ENCODE peak calls at places on chromosomes 2 and 18, in eight cellular contexts. C, L, S, E, A, X, F and G are unnamed samples.

GRCh38 chr2:20186078-20186854 is 38.7 kb downstream of the SDC1 start:
- DNase-seq in C (no peak), L (no peak), S (peak), E (peak), A (peak), X (no peak), F (no peak), G (no peak)

GRCh38 chr18:60053747-60054304 is 154.0 kb downstream of the PMAIP1 start:
- DNase-seq in C (peak), L (no peak), S (peak), E (no peak), A (peak), X (peak), F (peak), G (peak)

GRCh38 chr18:75823376-75823950 is 396.0 kb upstream of the SMIM21 start:
- DNase-seq in C (no peak), L (peak), S (no peak), E (no peak), A (no peak), X (no peak), F (no peak), G (no peak)

GRCh38 chr2:26355038-26355995 is 8.7 kb upstream of the ADGRF3 start:
- DNase-seq in C (peak), L (no peak), S (no peak), E (no peak), A (peak), X (no peak), F (no peak), G (peak)

GRCh38 chr2:85802337-85803103 is 48.7 kb downstream of the ATOH8 start:
- DNase-seq in C (no peak), L (no peak), S (no peak), E (no peak), A (no peak), X (no peak), F (no peak), G (no peak)

GRCh38 chr18:6058941-6059340 is 163.6 kb upstream of the TMEM200C start:
- DNase-seq in C (no peak), L (no peak), S (peak), E (no peak), A (no peak), X (no peak), F (no peak), G (peak)

GRCh38 chr2:222884765-222885424 is 24.1 kb downstream of the ACSL3 start:
- DNase-seq in C (no peak), L (no peak), S (no peak), E (no peak), A (no peak), X (no peak), F (no peak), G (no peak)

GRCh38 chr2:219417374-219417773 is 803 bp upstream of the DES start:
- DNase-seq in C (no peak), L (no peak), S (no peak), E (no peak), A (peak), X (no peak), F (no peak), G (no peak)

GRCh38 chr18:3593381-3593903 is 143.5 kb downstream of the TGIF1 start:
- DNase-seq in C (no peak), L (peak), S (no peak), E (no peak), A (peak), X (no peak), F (no peak), G (peak)

GRCh38 chr2:127324635-127325034 is 30.7 kb upstream of the ERCC3 start:
- DNase-seq in C (no peak), L (peak), S (peak), E (no peak), A (peak), X (peak), F (no peak), G (peak)

GRCh38 chr18:37612941-37613340 is 47.3 kb upstream of the CELF4 start:
- DNase-seq in C (no peak), L (no peak), S (no peak), E (no peak), A (no peak), X (no peak), F (no peak), G (no peak)

GRCh38 chr2:121584741-121585140 is 54.1 kb downstream of the RNU4ATAC start:
- DNase-seq in C (no peak), L (no peak), S (no peak), E (no peak), A (no peak), X (no peak), F (no peak), G (no peak)

GRCh38 chr2:217756375-217757107 is 246.3 kb downstream of the TNS1 start:
- DNase-seq in C (peak), L (peak), S (peak), E (peak), A (peak), X (no peak), F (no peak), G (peak)

GRCh38 chr2:74441690-74442482 is at the start of gene RTKN:
- DNase-seq in C (peak), L (no peak), S (peak), E (no peak), A (no peak), X (no peak), F (no peak), G (peak)

GRCh38 chr18:73331212-73331772 is 463.5 kb upstream of the NETO1 start:
- DNase-seq in C (no peak), L (no peak), S (no peak), E (no peak), A (no peak), X (no peak), F (no peak), G (peak)

GRCh38 chr2:242015366-242016065 is 146.0 kb downstream of the RTP5 start:
- DNase-seq in C (no peak), L (no peak), S (no peak), E (no peak), A (no peak), X (no peak), F (no peak), G (no peak)

GRCh38 chr2:140136366-140136765 is 1356.2 kb upstream of the NXPH2 start:
- DNase-seq in C (no peak), L (no peak), S (no peak), E (no peak), A (no peak), X (no peak), F (no peak), G (no peak)

GRCh38 chr2:140203347-140203746 is 1423.2 kb upstream of the NXPH2 start:
- DNase-seq in C (no peak), L (no peak), S (no peak), E (no peak), A (no peak), X (no peak), F (no peak), G (no peak)

GRCh38 chr2:190169221-190170072 is 106.9 kb upstream of the MSTN start:
- DNase-seq in C (no peak), L (no peak), S (no peak), E (no peak), A (no peak), X (no peak), F (no peak), G (no peak)

GRCh38 chr2:43348904-43349725 is 122.7 kb upstream of the ZFP36L2 start:
- DNase-seq in C (no peak), L (no peak), S (no peak), E (no peak), A (no peak), X (no peak), F (no peak), G (no peak)

GRCh38 chr2:96156011-96156820 is 11.0 kb upstream of the DUSP2 start:
- DNase-seq in C (no peak), L (peak), S (no peak), E (no peak), A (no peak), X (no peak), F (no peak), G (no peak)

GRCh38 chr2:195543902-195544894 is 112.8 kb upstream of the SLC39A10 start:
- DNase-seq in C (no peak), L (no peak), S (peak), E (no peak), A (no peak), X (no peak), F (no peak), G (no peak)

GRCh38 chr18:50721006-50721405 is 98.8 kb downstream of the MRO start:
- DNase-seq in C (no peak), L (no peak), S (no peak), E (no peak), A (no peak), X (no peak), F (no peak), G (no peak)

GRCh38 chr2:101151141-101151858 is at the start of gene TBC1D8:
- DNase-seq in C (peak), L (peak), S (peak), E (peak), A (peak), X (no peak), F (no peak), G (peak)

GRCh38 chr2:234979204-234980167 is 27.7 kb downstream of the SH3BP4 start:
- DNase-seq in C (no peak), L (no peak), S (peak), E (no peak), A (no peak), X (no peak), F (no peak), G (no peak)

GRCh38 chr18:61608306-61608705 is 275.1 kb downstream of the CDH20 start:
- DNase-seq in C (no peak), L (no peak), S (no peak), E (no peak), A (no peak), X (no peak), F (no peak), G (no peak)

GRCh38 chr2:197090713-197091367 is 164.3 kb upstream of the PGAP1 start:
- DNase-seq in C (no peak), L (peak), S (no peak), E (no peak), A (no peak), X (no peak), F (no peak), G (peak)

GRCh38 chr2:144259332-144259731 is 260.6 kb downstream of the ZEB2 start:
- DNase-seq in C (no peak), L (no peak), S (no peak), E (no peak), A (no peak), X (no peak), F (no peak), G (no peak)

GRCh38 chr18:39667905-39668304 is 2102.3 kb upstream of the CELF4 start:
- DNase-seq in C (no peak), L (no peak), S (no peak), E (no peak), A (no peak), X (no peak), F (no peak), G (no peak)

GRCh38 chr2:65566617-65567016 is 134.2 kb upstream of the SPRED2 start:
- DNase-seq in C (no peak), L (no peak), S (no peak), E (no peak), A (no peak), X (no peak), F (no peak), G (no peak)

GRCh38 chr2:174846941-174847938 is 83.0 kb upstream of the CHRNA1 start:
- DNase-seq in C (no peak), L (peak), S (no peak), E (no peak), A (no peak), X (no peak), F (no peak), G (peak)

GRCh38 chr2:164523026-164523425 is 98.3 kb downstream of the GRB14 start:
- DNase-seq in C (no peak), L (no peak), S (no peak), E (no peak), A (no peak), X (no peak), F (no peak), G (no peak)

GRCh38 chr2:215830313-215830712 is 183.0 kb downstream of the MREG start:
- DNase-seq in C (peak), L (no peak), S (peak), E (no peak), A (peak), X (no peak), F (no peak), G (no peak)

GRCh38 chr2:160581035-160581434 is 87.4 kb upstream of the RBMS1 start:
- DNase-seq in C (no peak), L (no peak), S (no peak), E (no peak), A (no peak), X (no peak), F (no peak), G (no peak)

GRCh38 chr2:160581448-160581847 is 87.8 kb upstream of the RBMS1 start:
- DNase-seq in C (no peak), L (no peak), S (no peak), E (no peak), A (no peak), X (no peak), F (no peak), G (peak)

GRCh38 chr2:160575363-160575762 is 81.8 kb upstream of the RBMS1 start:
- DNase-seq in C (no peak), L (no peak), S (no peak), E (no peak), A (no peak), X (no peak), F (no peak), G (no peak)

GRCh38 chr2:160574472-160575140 is 81.0 kb upstream of the RBMS1 start:
- DNase-seq in C (no peak), L (no peak), S (no peak), E (peak), A (no peak), X (no peak), F (no peak), G (no peak)

DNA sequence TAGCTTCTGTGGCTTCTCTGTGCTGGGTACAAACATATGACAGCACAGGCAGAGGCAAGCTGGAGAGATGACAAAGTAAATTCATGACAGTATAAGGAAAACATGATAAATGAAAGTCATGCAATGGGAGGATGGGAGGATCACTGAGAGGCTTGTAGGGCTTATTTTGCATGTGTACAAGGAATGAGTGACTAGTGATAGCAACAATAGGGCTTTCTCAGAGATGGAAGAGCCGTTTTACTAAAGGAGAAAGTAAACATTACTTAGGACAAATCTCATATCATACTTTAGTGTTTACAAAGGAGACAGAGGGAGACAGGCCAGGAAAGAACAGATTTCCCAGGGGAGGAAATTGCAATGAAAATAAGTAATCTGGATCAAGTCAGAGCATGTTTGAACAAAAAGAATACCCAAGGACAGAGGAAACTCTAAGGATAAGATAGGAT is 82.5 kb upstream of the RBMS1 start:
- DNase-seq in C (no peak), L (no peak), S (no peak), E (no peak), A (no peak), X (no peak), F (no peak), G (no peak)
- TF ChIP-seq POLR2AphosphoS5 in C (no peak), L (no peak), S (no peak), E (no peak), A (no peak), X (no peak), F (no peak), G (no peak)

GRCh38 chr18:25862881-25863600 is 227.4 kb downstream of the SS18 start:
- DNase-seq in C (no peak), L (no peak), S (no peak), E (no peak), A (no peak), X (no peak), F (no peak), G (no peak)
- TF ChIP-seq REST in C (no peak), L (no peak), S (no peak), E (no peak), A (no peak), X (no peak), F (no peak), G (no peak)

GRCh38 chr2:210474776-210475175 is 1.8 kb downstream of the LANCL1 start:
- DNase-seq in C (no peak), L (no peak), S (no peak), E (no peak), A (no peak), X (no peak), F (no peak), G (no peak)

GRCh38 chr2:210475726-210476125 is 833 bp downstream of the LANCL1 start:
- DNase-seq in C (no peak), L (peak), S (no peak), E (no peak), A (no peak), X (no peak), F (no peak), G (no peak)

GRCh38 chr2:210478661-210479060 is 2.1 kb upstream of the LANCL1 start:
- DNase-seq in C (no peak), L (no peak), S (no peak), E (no peak), A (no peak), X (no peak), F (no peak), G (no peak)

GRCh38 chr2:210477496-210477895 is 937 bp upstream of the LANCL1 start:
- DNase-seq in C (peak), L (peak), S (peak), E (peak), A (peak), X (no peak), F (no peak), G (peak)

GRCh38 chr2:210476194-210477128 is at the start of gene LANCL1:
- DNase-seq in C (peak), L (peak), S (peak), E (peak), A (peak), X (peak), F (peak), G (peak)
- TF ChIP-seq POLR2AphosphoS5 in C (peak), L (peak), S (peak), E (peak), A (peak), X (peak), F (peak), G (peak)

DNA sequence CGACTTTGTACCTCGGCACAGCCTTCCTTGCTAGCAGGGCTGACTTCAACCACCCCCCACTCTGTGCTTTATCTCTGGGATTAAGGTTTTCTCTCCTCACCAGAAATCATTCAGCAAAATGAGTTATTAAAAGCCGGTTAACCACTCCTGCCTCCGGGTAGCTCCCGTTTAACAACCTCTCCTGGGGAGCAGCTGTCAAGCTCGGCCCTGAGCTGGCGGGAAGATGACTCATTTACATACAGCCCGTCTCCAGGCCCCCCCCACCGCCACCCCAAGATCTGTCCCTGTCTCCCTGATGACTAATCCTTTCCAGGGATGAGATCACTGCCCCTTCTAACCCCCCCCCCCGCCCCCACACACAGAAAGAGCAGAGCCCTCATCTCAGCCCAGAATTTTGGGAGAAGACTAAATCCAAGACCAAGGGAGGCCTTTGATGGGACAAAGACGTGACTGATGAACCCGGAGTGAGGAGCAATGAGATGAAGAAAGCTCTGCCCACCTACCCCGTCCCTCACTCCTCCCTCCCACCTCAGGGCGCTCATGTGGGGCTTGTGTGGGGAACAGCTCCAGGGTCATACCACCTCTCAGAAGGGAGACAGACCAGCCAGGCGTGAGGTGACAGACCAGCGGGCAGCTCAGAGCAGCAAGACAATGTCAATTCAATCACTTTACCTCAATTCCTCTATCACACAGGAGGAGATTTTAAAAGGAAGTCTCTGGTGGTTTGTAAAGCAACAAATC is 131.4 kb downstream of the MSH2 start:
- DNase-seq in C (no peak), L (peak), S (no peak), E (peak), A (peak), X (no peak), F (no peak), G (no peak)
- TF ChIP-seq REST in C (no peak), L (peak), S (no peak), E (no peak), A (no peak), X (no peak), F (no peak), G (no peak)

GRCh38 chr2:182228073-182228473 is 198.8 kb downstream of the PDE1A start:
- DNase-seq in C (no peak), L (no peak), S (no peak), E (no peak), A (no peak), X (no peak), F (no peak), G (no peak)
- TF ChIP-seq POLR2AphosphoS5 in C (no peak), L (no peak), S (no peak), E (no peak), A (no peak), X (no peak), F (no peak), G (no peak)

DNA sequence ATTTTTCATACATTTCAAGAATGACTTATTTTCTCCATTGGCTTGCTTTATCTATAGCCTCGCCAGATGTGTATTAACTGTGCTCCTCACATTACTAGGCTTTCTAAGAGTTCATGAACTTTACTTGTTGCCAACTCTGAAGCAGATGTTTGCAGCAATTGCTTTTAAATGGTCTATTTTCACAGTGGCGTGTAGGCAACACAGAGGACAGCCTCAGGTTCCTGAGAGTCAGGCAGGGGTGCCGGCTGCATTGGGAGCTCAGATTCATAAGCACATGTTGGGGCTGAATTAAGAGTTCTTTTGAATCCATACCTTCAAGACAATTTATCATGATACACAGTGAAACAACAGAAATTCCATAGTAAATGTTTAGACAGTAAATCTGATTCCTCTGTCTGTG is 179.2 kb upstream of the PXDN start:
- DNase-seq in C (no peak), L (no peak), S (no peak), E (no peak), A (no peak), X (no peak), F (no peak), G (no peak)
- TF ChIP-seq REST in C (no peak), L (no peak), S (no peak), E (no peak), A (no peak), X (no peak), F (no peak), G (no peak)